ENCODE peak calls at places on chromosome 5, in five cellular contexts. One of them, this sample, is unnamed.

GRCh38 chr5:103473725-103474124 is 88.9 kb downstream of the NUDT12 start:
- DNase-seq in HCT116: no peak
- DNase-seq in choroid plexus epithelial cell: peak; percentile 70
- DNase-seq in neuronal stem cell: no peak
- DNase-seq in tibial artery: no peak
- DNase-seq in this sample: no peak

GRCh38 chr5:132411382-132411925 is 41.9 kb downstream of the SLC22A5 start:
- DNase-seq in tibial artery: no peak
- DNase-seq in HCT116: no peak
- DNase-seq in neuronal stem cell: no peak
- DNase-seq in choroid plexus epithelial cell: no peak
- DNase-seq in this sample: no peak

GRCh38 chr5:40386293-40386692 is 293.4 kb upstream of the PTGER4 start:
- DNase-seq in neuronal stem cell: no peak
- DNase-seq in HCT116: no peak
- DNase-seq in tibial artery: no peak
- DNase-seq in choroid plexus epithelial cell: peak; percentile 85
- DNase-seq in this sample: no peak

GRCh38 chr5:38291355-38291754 is 33.0 kb downstream of the EGFLAM start:
- DNase-seq in tibial artery: no peak
- DNase-seq in HCT116: no peak
- DNase-seq in choroid plexus epithelial cell: no peak
- DNase-seq in neuronal stem cell: no peak
- DNase-seq in this sample: no peak

GRCh38 chr5:133247881-133248642 is 196.2 kb downstream of the HSPA4 start:
- DNase-seq in neuronal stem cell: peak; percentile 46
- DNase-seq in choroid plexus epithelial cell: peak; percentile 69
- DNase-seq in HCT116: peak; percentile 60
- DNase-seq in tibial artery: no peak
- DNase-seq in this sample: no peak

GRCh38 chr5:156188026-156188425 is 138.9 kb upstream of the SGCD start:
- DNase-seq in neuronal stem cell: no peak
- DNase-seq in choroid plexus epithelial cell: no peak
- DNase-seq in HCT116: no peak
- DNase-seq in tibial artery: no peak
- DNase-seq in this sample: no peak

GRCh38 chr5:143921525-143922311 is 109.8 kb downstream of the HMHB1 start:
- DNase-seq in HCT116: no peak
- DNase-seq in choroid plexus epithelial cell: peak; percentile 91
- DNase-seq in neuronal stem cell: no peak
- DNase-seq in tibial artery: no peak
- DNase-seq in this sample: no peak

GRCh38 chr5:110852053-110852452 is 113.2 kb downstream of the SLC25A46 start:
- DNase-seq in choroid plexus epithelial cell: peak; percentile 32
- DNase-seq in tibial artery: no peak
- DNase-seq in neuronal stem cell: no peak
- DNase-seq in HCT116: no peak
- DNase-seq in this sample: no peak

GRCh38 chr5:81506900-81507588 is 113.1 kb upstream of the ACOT12 start:
- DNase-seq in choroid plexus epithelial cell: peak; percentile 97
- DNase-seq in tibial artery: peak; percentile 76
- DNase-seq in HCT116: peak; percentile 77
- DNase-seq in neuronal stem cell: peak; percentile 24
- DNase-seq in this sample: peak; percentile 46

GRCh38 chr5:38738898-38739743 is 106.7 kb upstream of the OSMR start:
- DNase-seq in neuronal stem cell: no peak
- DNase-seq in HCT116: no peak
- DNase-seq in tibial artery: no peak
- DNase-seq in choroid plexus epithelial cell: no peak
- DNase-seq in this sample: no peak

GRCh38 chr5:122839731-122840130 is 5.7 kb upstream of the SNX24 start:
- DNase-seq in HCT116: no peak
- DNase-seq in tibial artery: no peak
- DNase-seq in choroid plexus epithelial cell: no peak
- DNase-seq in neuronal stem cell: no peak
- DNase-seq in this sample: no peak

GRCh38 chr5:75651575-75651974 is 40.3 kb downstream of the ANKDD1B start:
- DNase-seq in tibial artery: no peak
- DNase-seq in HCT116: no peak
- DNase-seq in neuronal stem cell: no peak
- DNase-seq in choroid plexus epithelial cell: no peak
- DNase-seq in this sample: no peak

GRCh38 chr5:31984691-31985090 is 189.4 kb downstream of the GOLPH3 start:
- DNase-seq in choroid plexus epithelial cell: no peak
- DNase-seq in HCT116: no peak
- DNase-seq in neuronal stem cell: no peak
- DNase-seq in tibial artery: no peak
- DNase-seq in this sample: no peak

GRCh38 chr5:150431048-150431447 is 18.3 kb upstream of the CD74 start:
- DNase-seq in HCT116: no peak
- DNase-seq in choroid plexus epithelial cell: no peak
- DNase-seq in tibial artery: no peak
- DNase-seq in neuronal stem cell: no peak
- DNase-seq in this sample: no peak

GRCh38 chr5:123882946-123883345 is 371.0 kb downstream of the CSNK1G3 start:
- DNase-seq in neuronal stem cell: no peak
- DNase-seq in choroid plexus epithelial cell: peak; percentile 40
- DNase-seq in tibial artery: no peak
- DNase-seq in HCT116: no peak
- DNase-seq in this sample: no peak

DNA sequence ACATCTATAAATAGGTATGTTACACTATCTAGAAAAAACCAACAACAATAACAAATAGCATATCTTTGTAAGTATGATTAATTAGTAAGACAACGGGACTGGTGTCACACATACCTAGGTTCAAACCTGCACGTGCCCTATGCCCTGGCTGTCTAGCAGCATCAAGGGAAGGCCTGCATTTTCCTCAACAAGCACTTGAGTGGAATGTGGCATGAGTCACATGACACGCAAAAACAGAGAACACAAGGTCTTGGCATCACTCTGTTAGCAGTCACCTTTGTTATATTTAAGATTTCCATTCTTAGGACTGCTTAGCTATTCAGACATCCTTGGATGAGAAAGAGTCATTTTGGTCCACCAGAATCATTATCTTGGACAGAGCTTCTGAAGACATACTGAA is 263.8 kb downstream of the CTNND2 start:
- DNase-seq in HCT116: no peak
- DNase-seq in choroid plexus epithelial cell: no peak
- DNase-seq in tibial artery: no peak
- DNase-seq in neuronal stem cell: no peak
- DNase-seq in this sample: no peak
- H3K4me3 ChIP-seq in HCT116: no peak overlapping the region
- H3K4me3 ChIP-seq in choroid plexus epithelial cell: no peak overlapping the region
- H3K4me3 ChIP-seq in tibial artery: no peak overlapping the region
- H3K4me3 ChIP-seq in neuronal stem cell: no peak overlapping the region
- H3K4me3 ChIP-seq in this sample: no peak overlapping the region

GRCh38 chr5:114362197-114362976 is 517 bp downstream of the KCNN2 start:
- DNase-seq in tibial artery: no peak
- DNase-seq in HCT116: no peak
- DNase-seq in choroid plexus epithelial cell: no peak
- DNase-seq in neuronal stem cell: peak; percentile 75
- DNase-seq in this sample: no peak
- H3K4me3 ChIP-seq in tibial artery: peak overlapping the region; percentile 54
- H3K4me3 ChIP-seq in HCT116: no peak overlapping the region
- H3K4me3 ChIP-seq in choroid plexus epithelial cell: peak overlapping the region; percentile 14
- H3K4me3 ChIP-seq in neuronal stem cell: peak overlapping the region; percentile 70
- H3K4me3 ChIP-seq in this sample: peak overlapping the region; percentile 77

DNA sequence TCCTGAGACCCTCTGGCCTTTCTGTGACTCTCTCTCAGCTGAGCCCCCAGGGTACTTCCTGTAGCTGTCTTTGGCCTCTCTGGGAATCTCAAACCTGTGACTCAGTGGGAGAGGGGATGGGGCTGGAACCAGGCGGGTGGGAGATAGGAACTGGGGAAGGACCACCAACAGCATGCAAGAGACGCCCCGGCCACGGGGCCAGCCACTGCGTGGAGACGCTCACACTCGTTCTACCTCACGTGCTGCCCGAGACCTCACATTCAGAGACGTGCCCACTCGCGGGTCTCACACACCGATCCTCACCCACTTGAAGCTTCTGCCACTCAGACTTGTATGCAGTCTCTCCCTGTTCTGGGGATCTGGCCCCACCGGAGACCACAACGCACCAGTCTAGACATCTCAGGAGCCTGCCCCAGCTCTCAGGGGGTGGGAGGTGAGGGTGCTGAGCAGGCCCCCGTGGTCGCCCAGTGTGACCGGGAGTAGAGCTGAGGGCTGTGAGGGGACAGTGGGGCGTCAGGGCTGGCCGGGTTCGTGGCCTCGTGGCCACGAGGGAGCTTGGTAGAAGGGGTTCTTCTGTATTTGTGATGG is 13.8 kb downstream of the GPRIN1 start:
- DNase-seq in tibial artery: no peak
- DNase-seq in choroid plexus epithelial cell: no peak
- DNase-seq in neuronal stem cell: no peak
- DNase-seq in HCT116: no peak
- DNase-seq in this sample: no peak
- H3K4me3 ChIP-seq in tibial artery: no peak overlapping the region
- H3K4me3 ChIP-seq in choroid plexus epithelial cell: no peak overlapping the region
- H3K4me3 ChIP-seq in neuronal stem cell: no peak overlapping the region
- H3K4me3 ChIP-seq in HCT116: no peak overlapping the region
- H3K4me3 ChIP-seq in this sample: no peak overlapping the region

GRCh38 chr5:80246995-80247729 is 8.7 kb downstream of the SERINC5 start:
- DNase-seq in neuronal stem cell: peak; percentile 65
- DNase-seq in choroid plexus epithelial cell: peak; percentile 97
- DNase-seq in HCT116: peak; percentile 83
- DNase-seq in tibial artery: peak; percentile 68
- DNase-seq in this sample: peak; percentile 69
- H3K4me3 ChIP-seq in neuronal stem cell: no peak overlapping the region
- H3K4me3 ChIP-seq in choroid plexus epithelial cell: peak overlapping the region; percentile 22
- H3K4me3 ChIP-seq in HCT116: peak overlapping the region; percentile 46
- H3K4me3 ChIP-seq in tibial artery: no peak overlapping the region
- H3K4me3 ChIP-seq in this sample: no peak overlapping the region

GRCh38 chr5:57422993-57423392 is 59.6 kb downstream of the ACTBL2 start:
- DNase-seq in choroid plexus epithelial cell: no peak
- DNase-seq in HCT116: no peak
- DNase-seq in neuronal stem cell: no peak
- DNase-seq in tibial artery: no peak
- DNase-seq in this sample: no peak
- H3K4me3 ChIP-seq in choroid plexus epithelial cell: no peak overlapping the region
- H3K4me3 ChIP-seq in HCT116: no peak overlapping the region
- H3K4me3 ChIP-seq in neuronal stem cell: no peak overlapping the region
- H3K4me3 ChIP-seq in tibial artery: no peak overlapping the region
- H3K4me3 ChIP-seq in this sample: no peak overlapping the region

GRCh38 chr5:9058666-9059065 is 487.2 kb downstream of the SEMA5A start:
- DNase-seq in tibial artery: no peak
- DNase-seq in choroid plexus epithelial cell: peak; percentile 52
- DNase-seq in HCT116: no peak
- DNase-seq in neuronal stem cell: no peak
- DNase-seq in this sample: no peak
- H3K4me3 ChIP-seq in tibial artery: no peak overlapping the region
- H3K4me3 ChIP-seq in choroid plexus epithelial cell: no peak overlapping the region
- H3K4me3 ChIP-seq in HCT116: no peak overlapping the region
- H3K4me3 ChIP-seq in neuronal stem cell: no peak overlapping the region
- H3K4me3 ChIP-seq in this sample: no peak overlapping the region

GRCh38 chr5:1875481-1875842 is 7.3 kb downstream of the IRX4 start:
- DNase-seq in choroid plexus epithelial cell: no peak
- DNase-seq in neuronal stem cell: no peak
- DNase-seq in tibial artery: no peak
- DNase-seq in HCT116: no peak
- DNase-seq in this sample: no peak
- H3K4me3 ChIP-seq in choroid plexus epithelial cell: no peak overlapping the region
- H3K4me3 ChIP-seq in neuronal stem cell: peak overlapping the region; percentile 24
- H3K4me3 ChIP-seq in tibial artery: no peak overlapping the region
- H3K4me3 ChIP-seq in HCT116: no peak overlapping the region
- H3K4me3 ChIP-seq in this sample: no peak overlapping the region

This sample was measured in lung.